ENCODE peak calls at places on chromosomes 5 and 9, in five cellular contexts. I is trophoblast cell, D is prostate gland, M is GM23248, W is body of pancreas. R is an unnamed sample.
A peak's percentile ranks its signal among the peaks of the same experiment; 100 is the strongest.

GRCh38 chr5:2138896-2139295 is 256.2 kb upstream of the IRX4 start:
- DNase-seq in M (no peak), W (no peak), D (no peak), I (no peak), R (no peak)

GRCh38 chr9:124392855-124393460 is 22.3 kb downstream of the PSMB7 start:
- DNase-seq in I (peak; percentile 64), M (peak; percentile 96), D (no peak), W (no peak), R (no peak)

GRCh38 chr5:107247427-107247826 is 423.3 kb downstream of the EFNA5 start:
- DNase-seq in D (no peak), W (no peak), I (no peak), M (peak; percentile 6), R (no peak)

GRCh38 chr9:134496413-134497282 is 145.0 kb upstream of the COL5A1 start:
- DNase-seq in D (no peak), M (peak; percentile 96), I (no peak), W (no peak), R (no peak)

GRCh38 chr9:92770005-92770995 is 5.7 kb upstream of the BICD2 start:
- DNase-seq in D (peak; percentile 55), W (no peak), M (peak; percentile 21), I (no peak), R (no peak)

GRCh38 chr5:147461915-147462314 is 48.0 kb downstream of the DPYSL3 start:
- DNase-seq in I (peak; percentile 56), M (peak; percentile 47), W (no peak), D (no peak), R (no peak)

GRCh38 chr9:113476511-113476916 is 13.0 kb downstream of the RGS3 start:
- DNase-seq in W (peak; percentile 55), D (no peak), I (no peak), M (no peak), R (no peak)

GRCh38 chr9:99135498-99135897 is 30.6 kb downstream of the TGFBR1 start:
- DNase-seq in I (no peak), D (no peak), M (no peak), W (no peak), R (no peak)

GRCh38 chr9:135729480-135729879 is 27.5 kb downstream of the KCNT1 start:
- DNase-seq in I (no peak), M (no peak), D (no peak), W (no peak), R (no peak)

GRCh38 chr9:4828776-4829175 is 36.0 kb downstream of the RCL1 start:
- DNase-seq in M (peak; percentile 67), W (peak; percentile 57), D (no peak), I (no peak), R (no peak)

GRCh38 chr5:179221877-179222220 is 123.4 kb downstream of the ADAMTS2 start:
- DNase-seq in D (no peak), I (no peak), W (no peak), M (no peak), R (no peak)

GRCh38 chr5:158414780-158415179 is 555.8 kb upstream of the CLINT1 start:
- DNase-seq in M (peak; percentile 70), D (no peak), I (no peak), W (no peak), R (no peak)

GRCh38 chr5:62326302-62326701 is 20.3 kb downstream of the KIF2A start:
- DNase-seq in D (no peak), I (no peak), W (no peak), M (no peak), R (no peak)
- H3K27ac ChIP-seq in D (no peak overlapping the region), I (no peak overlapping the region), W (no peak overlapping the region), M (no peak overlapping the region), R (no peak overlapping the region)

GRCh38 chr5:36881807-36882206 is 5.2 kb downstream of the NIPBL start:
- DNase-seq in I (no peak), W (no peak), M (no peak), D (no peak), R (no peak)
- H3K27ac ChIP-seq in I (no peak overlapping the region), W (no peak overlapping the region), M (no peak overlapping the region), D (no peak overlapping the region), R (no peak overlapping the region)

DNA sequence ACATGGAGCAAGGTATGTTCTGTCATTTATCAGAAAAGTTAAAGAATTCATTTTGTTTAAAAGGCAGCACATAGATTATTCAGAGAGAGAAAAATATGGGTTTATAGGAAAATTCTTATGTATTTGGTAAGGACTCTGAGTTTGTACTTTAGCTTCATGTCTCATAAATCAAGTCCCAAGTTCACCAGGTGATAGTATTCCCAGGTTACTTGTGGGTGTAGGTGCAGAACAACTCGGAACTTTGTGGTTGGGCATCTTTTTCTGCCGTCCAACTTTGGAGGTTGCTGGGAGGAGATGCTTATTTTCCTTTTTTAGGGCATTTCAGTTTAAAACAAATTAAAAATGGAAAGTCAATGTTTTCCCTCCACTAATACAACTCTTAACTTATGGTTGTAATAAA is 269.8 kb upstream of the DMRT1 start:
- DNase-seq in M (no peak), I (no peak), D (no peak), W (peak; percentile 40), R (no peak)
- H3K27ac ChIP-seq in M (no peak overlapping the region), I (no peak overlapping the region), D (no peak overlapping the region), W (peak overlapping the region; percentile 47), R (no peak overlapping the region)

DNA sequence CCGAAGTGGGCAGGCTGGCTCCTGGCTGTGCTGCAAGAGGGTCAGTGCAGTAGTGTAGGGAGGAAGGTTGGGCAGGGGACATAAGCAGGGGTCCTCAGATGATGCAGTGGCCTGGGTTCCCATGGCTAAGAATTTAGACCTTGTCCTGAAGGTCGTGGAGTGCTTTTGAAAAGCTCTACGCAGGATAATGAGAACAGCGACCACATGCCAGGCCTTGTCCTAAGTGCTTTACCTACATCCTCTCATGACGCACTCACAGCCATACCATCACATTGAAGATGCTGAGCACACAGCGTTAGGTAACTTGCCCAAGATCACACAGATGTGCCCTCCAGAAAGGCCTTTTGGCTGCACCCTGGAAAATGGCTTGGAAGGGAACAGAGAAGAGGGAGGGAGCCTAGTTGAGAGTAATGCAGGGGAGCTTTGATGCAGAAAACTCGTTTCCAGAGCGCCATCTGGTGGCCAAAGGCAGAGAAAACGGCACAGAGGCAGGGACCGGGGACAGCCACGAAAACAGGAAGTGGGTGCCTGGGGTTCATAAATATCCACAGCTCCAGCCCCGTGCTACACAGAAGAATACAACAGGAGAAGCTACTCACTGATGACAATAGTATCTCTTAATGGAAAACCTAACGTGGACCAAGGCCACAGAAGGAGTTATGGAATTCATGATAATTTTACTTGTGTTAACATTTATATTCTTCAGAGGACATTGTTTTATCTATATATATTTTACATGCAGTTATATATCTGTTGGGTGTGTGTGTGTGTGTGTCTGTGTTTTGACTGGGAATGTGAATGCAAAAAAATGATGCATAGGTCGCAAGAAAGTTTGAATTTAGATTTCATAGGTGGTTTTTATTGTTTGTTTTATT is 2.7 kb upstream of the PCDH12 start:
- DNase-seq in I (peak; percentile 75), W (peak; percentile 89), D (peak; percentile 84), M (peak; percentile 85), R (peak; percentile 98)
- H3K27ac ChIP-seq in I (no peak overlapping the region), W (no peak overlapping the region), D (peak overlapping the region; percentile 41), M (no peak overlapping the region), R (no peak overlapping the region)

GRCh38 chr5:149400304-149400703 is 21.2 kb upstream of the IL17B start:
- DNase-seq in D (no peak), I (no peak), M (no peak), W (no peak), R (no peak)

GRCh38 chr5:149402291-149402690 is 23.2 kb upstream of the IL17B start:
- DNase-seq in W (no peak), I (no peak), D (no peak), M (no peak), R (no peak)

GRCh38 chr5:149397530-149397929 is 18.4 kb upstream of the IL17B start:
- DNase-seq in W (no peak), I (no peak), D (no peak), M (peak; percentile 94), R (no peak)

GRCh38 chr5:149403923-149404745 is 25.0 kb upstream of the IL17B start:
- DNase-seq in D (no peak), M (peak; percentile 94), W (no peak), I (peak; percentile 87), R (no peak)

GRCh38 chr5:149399775-149400174 is 20.7 kb upstream of the IL17B start:
- DNase-seq in D (no peak), M (no peak), W (no peak), I (no peak), R (no peak)
- H3K27ac ChIP-seq in D (peak overlapping the region; percentile 54), M (no peak overlapping the region), W (no peak overlapping the region), I (no peak overlapping the region), R (peak overlapping the region; percentile 77)

R was measured in esophagus muscularis mucosa.